ENCODE peak calls at places on chromosome 17, in eight cellular contexts. V, W, F, N, P, M, R and B are unnamed samples.

GRCh38 chr17:72850410-72850809 is 242.1 kb downstream of the SLC39A11 start:
- DNase-seq in P (no peak), W (peak), M (no peak), R (no peak), F (peak), N (no peak), V (peak), B (no peak)

GRCh38 chr17:63116967-63117366 is 150.9 kb downstream of the TANC2 start:
- DNase-seq in M (no peak), W (no peak), P (no peak), F (no peak), R (no peak), V (peak), N (no peak), B (no peak)

GRCh38 chr17:40467281-40467867 is 24.1 kb downstream of the IGFBP4 start:
- DNase-seq in R (no peak), V (no peak), M (no peak), F (no peak), N (no peak), P (no peak), W (no peak), B (no peak)

GRCh38 chr17:81397314-81398169 is 2.3 kb downstream of the BAHCC1 start:
- DNase-seq in W (peak), V (peak), R (no peak), F (peak), M (no peak), P (peak), N (peak), B (peak)

GRCh38 chr17:27888072-27888471 is 5.1 kb downstream of the LYRM9 start:
- DNase-seq in N (no peak), P (no peak), R (no peak), W (no peak), F (no peak), V (no peak), M (no peak), B (no peak)

GRCh38 chr17:58377005-58377660 is 25.1 kb upstream of the SUPT4H1 start:
- DNase-seq in F (no peak), V (no peak), M (no peak), R (no peak), P (no peak), W (peak), N (no peak), B (no peak)

GRCh38 chr17:11557727-11558452 is 40.4 kb upstream of the DNAH9 start:
- DNase-seq in M (no peak), R (no peak), V (no peak), W (no peak), N (no peak), F (no peak), P (no peak), B (no peak)

GRCh38 chr17:39939588-39940419 is 12.3 kb downstream of the LRRC3C start:
- DNase-seq in W (peak), P (no peak), V (peak), R (no peak), F (no peak), M (no peak), N (peak), B (no peak)

GRCh38 chr17:62627904-62628603 is 584 bp downstream of the MRC2 start:
- DNase-seq in W (peak), M (peak), R (no peak), F (peak), P (no peak), N (peak), V (peak), B (no peak)

GRCh38 chr17:36691606-36692005 is 90.2 kb downstream of the MRM1 start:
- DNase-seq in W (no peak), R (no peak), M (no peak), V (no peak), N (no peak), F (no peak), P (no peak), B (no peak)

GRCh38 chr17:52145496-52145895 is 13.0 kb downstream of the CA10 start:
- DNase-seq in F (peak), R (no peak), N (no peak), M (no peak), P (no peak), W (peak), V (no peak), B (no peak)

GRCh38 chr17:42167807-42168206 is 13.0 kb upstream of the RAB5C start:
- DNase-seq in F (no peak), N (no peak), W (no peak), M (no peak), P (no peak), R (no peak), V (no peak), B (no peak)

GRCh38 chr17:21677126-21677910 is 15.0 kb upstream of the KCNJ18 start:
- DNase-seq in F (no peak), R (peak), N (no peak), V (no peak), P (no peak), M (no peak), W (no peak), B (no peak)

GRCh38 chr17:2549392-2550211 is 37.9 kb upstream of the METTL16 start:
- DNase-seq in N (no peak), F (no peak), P (no peak), M (no peak), W (no peak), R (no peak), V (no peak), B (no peak)

GRCh38 chr17:71765437-71765836 is 355.4 kb upstream of the SOX9 start:
- DNase-seq in P (no peak), W (no peak), N (no peak), M (no peak), R (no peak), F (no peak), V (no peak), B (no peak)

GRCh38 chr17:51097708-51098446 is 22.8 kb downstream of the SPAG9 start:
- DNase-seq in P (no peak), N (no peak), R (no peak), M (no peak), F (no peak), V (no peak), W (no peak), B (no peak)

GRCh38 chr17:40060887-40061480 is 1.8 kb upstream of the THRA start:
- DNase-seq in W (no peak), M (no peak), N (no peak), F (no peak), P (no peak), V (no peak), R (peak), B (no peak)

GRCh38 chr17:40355123-40355803 is 9.3 kb downstream of the GJD3 start:
- DNase-seq in P (peak), F (peak), M (no peak), R (peak), V (peak), W (peak), N (peak), B (peak)

GRCh38 chr17:49180303-49180702 is 30.1 kb downstream of the GNGT2 start:
- DNase-seq in W (peak), R (peak), N (peak), P (peak), V (peak), M (peak), F (peak), B (peak)

GRCh38 chr17:76414334-76415295 is 30.2 kb downstream of the SPHK1 start:
- DNase-seq in M (peak), R (peak), W (no peak), N (peak), V (peak), P (no peak), F (no peak), B (no peak)

GRCh38 chr17:3712811-3713463 is 10.8 kb upstream of the HASPIN start:
- DNase-seq in N (no peak), R (no peak), P (no peak), V (no peak), M (no peak), W (no peak), F (no peak), B (no peak)

GRCh38 chr17:80415626-80416042 is 667 bp downstream of the ENDOV start:
- DNase-seq in W (no peak), R (no peak), M (no peak), P (no peak), N (no peak), V (no peak), F (no peak), B (no peak)

GRCh38 chr17:70636517-70637133 is 467.3 kb downstream of the KCNJ2 start:
- DNase-seq in P (peak), V (peak), R (no peak), W (peak), N (peak), M (no peak), F (peak), B (peak)

GRCh38 chr17:78602246-78602645 is 25.1 kb upstream of the DNAH17 start:
- DNase-seq in W (no peak), P (no peak), F (no peak), N (no peak), R (peak), M (no peak), V (no peak), B (no peak)

GRCh38 chr17:64599187-64599676 is 62.9 kb downstream of the SMURF2 start:
- DNase-seq in P (no peak), R (peak), M (no peak), N (no peak), W (no peak), F (no peak), V (no peak), B (no peak)

GRCh38 chr17:57679906-57680695 is 65.0 kb downstream of the CCDC182 start:
- DNase-seq in N (no peak), R (peak), W (no peak), V (no peak), P (no peak), M (no peak), F (no peak), B (no peak)

GRCh38 chr17:55264640-55265298 is at the start of gene HLF:
- DNase-seq in W (peak), F (peak), V (peak), M (no peak), P (peak), N (peak), R (peak), B (peak)

GRCh38 chr17:55177159-55177913 is 87.4 kb upstream of the HLF start:
- DNase-seq in F (peak), P (no peak), V (peak), N (peak), R (no peak), W (peak), M (no peak), B (no peak)

GRCh38 chr17:17129466-17129865 is 76.7 kb downstream of the PLD6 start:
- DNase-seq in N (no peak), P (no peak), V (no peak), F (no peak), W (peak), M (no peak), R (no peak), B (no peak)

GRCh38 chr17:76593964-76594363 is 8.3 kb upstream of the ST6GALNAC2 start:
- DNase-seq in N (no peak), P (no peak), V (no peak), F (no peak), W (no peak), M (no peak), R (no peak), B (no peak)

GRCh38 chr17:81333626-81334368 is 38.7 kb upstream of the SLC38A10 start:
- DNase-seq in R (no peak), M (no peak), W (no peak), V (no peak), N (no peak), P (no peak), F (no peak), B (no peak)

GRCh38 chr17:59853168-59853918 is 39.4 kb downstream of the TUBD1 start:
- DNase-seq in N (peak), F (peak), P (peak), R (peak), M (peak), W (peak), V (peak), B (peak)

GRCh38 chr17:79517812-79518211 is 93.0 kb downstream of the RBFOX3 start:
- DNase-seq in V (no peak), M (no peak), F (no peak), N (no peak), R (no peak), P (no peak), W (no peak), B (no peak)

GRCh38 chr17:42618442-42619150 is 9.1 kb downstream of the TUBG1 start:
- DNase-seq in F (peak), M (no peak), R (no peak), V (no peak), W (peak), P (peak), N (no peak), B (no peak)

GRCh38 chr17:51154176-51154575 is 817 bp downstream of the NME1 start:
- DNase-seq in V (peak), W (no peak), M (no peak), N (no peak), F (no peak), R (no peak), P (no peak), B (no peak)

GRCh38 chr17:28173801-28174200 is 131.3 kb downstream of the NLK start:
- DNase-seq in P (no peak), W (no peak), F (no peak), M (no peak), N (peak), V (peak), R (no peak), B (no peak)

GRCh38 chr17:41360291-41360995 is 9.2 kb downstream of the KRT33B start:
- DNase-seq in P (no peak), N (no peak), V (peak), M (no peak), R (no peak), W (peak), F (no peak), B (no peak)

GRCh38 chr17:77098884-77099545 is 41.8 kb upstream of the SEC14L1 start:
- DNase-seq in M (no peak), N (no peak), F (peak), P (no peak), R (no peak), V (peak), W (no peak), B (no peak)

GRCh38 chr17:49241040-49241439 is 10.5 kb upstream of the PHOSPHO1 start:
- DNase-seq in P (no peak), W (no peak), R (no peak), M (no peak), N (no peak), F (no peak), V (no peak), B (no peak)

GRCh38 chr17:29253037-29253436 is 6.4 kb downstream of the CRYBA1 start:
- DNase-seq in N (no peak), M (no peak), P (no peak), R (no peak), W (no peak), V (no peak), F (no peak), B (no peak)

GRCh38 chr17:29251184-29251583 is 4.5 kb downstream of the CRYBA1 start:
- DNase-seq in N (no peak), V (no peak), W (no peak), R (no peak), P (no peak), F (no peak), M (no peak), B (no peak)

GRCh38 chr17:29248845-29249244 is 2.2 kb downstream of the CRYBA1 start:
- DNase-seq in F (no peak), M (no peak), W (no peak), R (no peak), P (no peak), V (no peak), N (no peak), B (no peak)

GRCh38 chr17:29250666-29251065 is 4.0 kb downstream of the CRYBA1 start:
- DNase-seq in W (no peak), V (peak), R (no peak), M (no peak), F (no peak), N (no peak), P (no peak), B (no peak)

DNA sequence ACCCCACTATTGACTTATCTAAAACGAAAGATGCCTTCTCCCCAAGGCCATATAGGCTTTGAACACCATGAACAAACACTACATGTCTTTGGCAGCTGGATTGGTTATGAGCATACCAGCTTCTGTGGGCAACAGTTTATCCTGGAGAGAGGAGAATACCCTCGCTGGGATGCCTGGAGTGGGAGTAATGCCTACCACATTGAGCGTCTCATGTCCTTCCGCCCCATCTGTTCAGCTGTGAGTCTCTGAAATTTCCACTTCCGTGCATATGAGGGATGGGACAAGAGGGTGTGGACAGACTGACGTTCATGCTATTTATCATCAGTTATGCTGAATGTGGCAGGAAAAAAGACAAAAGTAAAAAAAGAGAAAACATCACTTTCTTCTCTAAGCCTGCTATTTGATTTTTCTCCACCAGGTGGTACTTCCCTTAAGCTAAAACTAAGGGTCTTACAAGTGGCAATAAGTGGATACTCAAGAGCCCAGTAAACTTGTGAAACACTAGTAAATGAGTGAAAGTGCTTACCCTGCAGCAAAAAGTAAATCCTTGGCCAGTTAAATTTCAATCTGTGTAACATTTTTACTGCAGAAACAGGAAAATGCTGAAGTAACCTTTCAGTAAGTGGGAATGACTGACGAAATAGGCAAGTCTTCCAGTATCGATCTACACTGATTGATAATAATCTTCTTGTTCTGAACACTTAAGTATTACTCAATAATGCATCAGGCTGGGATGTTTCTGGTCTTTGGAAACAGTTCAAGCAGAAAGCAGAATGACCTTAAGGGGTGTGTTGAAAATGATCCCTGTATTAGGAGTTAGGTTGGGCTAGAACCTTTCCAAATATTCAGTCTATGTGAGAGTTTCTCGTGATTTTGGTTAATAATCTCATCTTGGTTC is 5.6 kb downstream of the CRYBA1 start:
- DNase-seq in M (no peak), F (no peak), V (peak), W (peak), N (peak), R (no peak), P (no peak), B (no peak)
- TF ChIP-seq CTCF in M (peak), F (peak), V (peak), W (peak), N (peak), R (peak), P (peak), B (peak)

DNA sequence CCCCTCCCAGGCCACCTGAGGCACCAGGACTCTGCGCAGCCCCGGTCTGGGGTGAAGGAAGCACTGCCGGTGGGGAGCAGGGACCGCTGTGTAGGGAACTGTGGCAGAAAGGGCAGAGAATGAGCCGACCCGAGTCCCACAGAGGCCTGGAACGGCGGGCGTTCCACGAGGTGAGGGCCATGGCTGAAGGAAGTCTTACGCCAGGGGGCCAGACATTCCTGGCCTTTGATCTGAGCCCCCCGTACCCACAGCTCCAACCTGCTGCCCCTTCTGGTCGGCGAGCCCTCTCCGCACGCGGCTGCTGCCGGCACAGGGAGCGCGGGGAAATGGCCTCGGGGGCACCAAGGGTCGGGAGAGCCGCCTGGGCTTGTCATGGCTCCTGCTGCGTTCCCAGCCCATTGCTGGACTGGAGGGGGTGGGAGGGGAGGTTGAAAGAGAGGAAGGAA is 1.4 kb upstream of the WNT3 start:
- DNase-seq in F (no peak), N (no peak), W (no peak), P (no peak), V (no peak), M (no peak), R (no peak), B (no peak)
- TF ChIP-seq CTCF in F (no peak), N (no peak), W (no peak), P (no peak), V (no peak), M (no peak), R (no peak), B (no peak)

GRCh38 chr17:45889579-45889978 is 4.8 kb upstream of the MAPT start:
- DNase-seq in W (no peak), F (no peak), V (no peak), N (no peak), R (no peak), P (no peak), M (no peak), B (no peak)
- TF ChIP-seq CTCF in W (peak), F (peak), V (no peak), N (no peak), R (no peak), P (no peak), M (no peak), B (peak)

DNA sequence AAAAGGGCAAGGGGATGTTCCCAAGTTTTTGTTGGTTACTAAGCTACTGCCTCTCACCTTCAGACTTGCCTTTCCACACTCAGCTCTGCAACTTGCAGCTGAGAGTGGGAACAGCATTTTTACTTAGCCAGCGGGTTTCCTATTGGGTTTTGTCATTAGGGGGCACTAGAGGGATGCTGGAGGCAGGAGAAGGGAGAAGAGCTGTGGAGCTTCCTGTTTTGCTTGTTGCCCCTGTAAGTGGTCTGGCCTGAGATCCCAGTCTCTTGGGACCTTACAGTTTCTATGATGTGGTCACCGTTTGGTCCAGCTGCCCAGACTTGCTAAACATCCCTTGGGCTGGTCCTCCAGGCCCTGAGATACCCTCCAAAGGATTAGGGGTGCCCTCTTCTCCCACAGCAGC is 209.6 kb upstream of the NLRP1 start:
- DNase-seq in M (no peak), N (peak), P (peak), R (no peak), V (no peak), F (peak), W (peak), B (no peak)
- TF ChIP-seq CTCF in M (no peak), N (peak), P (no peak), R (no peak), V (peak), F (peak), W (peak), B (peak)

DNA sequence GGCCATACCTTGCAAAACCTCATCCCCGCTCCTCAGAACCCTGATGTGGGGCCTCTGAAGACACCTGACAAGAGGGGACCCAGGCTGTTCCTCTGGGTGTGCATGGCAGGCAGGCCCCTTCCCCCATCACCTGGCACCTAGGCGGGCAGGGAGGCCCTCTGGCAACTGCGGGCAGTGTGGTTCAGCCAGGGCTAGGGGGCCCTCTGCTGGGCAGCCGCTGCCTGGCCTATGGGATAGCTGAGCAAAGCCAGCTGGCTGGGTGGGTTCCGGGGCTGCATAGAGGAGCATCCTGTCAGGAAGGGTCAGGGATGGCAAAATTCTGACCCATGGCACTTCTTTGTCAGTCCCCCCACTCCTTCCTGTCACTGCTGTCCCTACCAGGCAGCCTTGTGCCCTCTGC is 228.7 kb upstream of the ASIC2 start:
- DNase-seq in N (no peak), P (peak), R (no peak), W (peak), V (no peak), F (no peak), M (no peak), B (no peak)
- TF ChIP-seq CTCF in N (peak), P (peak), R (no peak), W (peak), V (no peak), F (no peak), M (no peak), B (peak)